ENCODE peak calls at places on chromosomes 1 and 21, in eight cellular contexts. E is esophagus squamous epithelium, X is bronchial epithelial cell, Y is breast epithelium, Q is thoracic aorta, T is astrocyte of the cerebellum, H is left ventricle myocardium inferior, R is AG04450. U is an unnamed sample.

GRCh38 chr1:102498929-102499328 is 502.2 kb upstream of the OLFM3 start:
- DNase-seq in E (no peak), X (no peak), Y (no peak), Q (no peak), T (no peak), H (no peak), R (no peak), U (no peak)

GRCh38 chr21:25362375-25363267 is 244.7 kb downstream of the MRPL39 start:
- DNase-seq in E (no peak), X (no peak), Y (no peak), Q (no peak), T (no peak), H (no peak), R (no peak), U (no peak)

GRCh38 chr1:108826081-108826635 is 30.7 kb downstream of the AKNAD1 start:
- DNase-seq in E (no peak), X (peak; percentile 17), Y (no peak), Q (no peak), T (no peak), H (no peak), R (no peak), U (no peak)

GRCh38 chr1:60376196-60376595 is 302.6 kb upstream of the C1orf87 start:
- DNase-seq in E (no peak), X (no peak), Y (no peak), Q (no peak), T (no peak), H (no peak), R (no peak), U (no peak)

GRCh38 chr1:15350151-15350550 is 59.5 kb upstream of the EFHD2 start:
- DNase-seq in E (no peak), X (no peak), Y (no peak), Q (no peak), T (no peak), H (no peak), R (no peak), U (no peak)

GRCh38 chr1:186055846-186056245 is 319.2 kb downstream of the TPR start:
- DNase-seq in E (no peak), X (peak; percentile 87), Y (no peak), Q (no peak), T (no peak), H (no peak), R (no peak), U (no peak)

GRCh38 chr1:1245178-1245839 is 1.2 kb downstream of the C1QTNF12 start:
- DNase-seq in E (no peak), X (no peak), Y (no peak), Q (no peak), T (no peak), H (no peak), R (no peak), U (no peak)

GRCh38 chr1:7408771-7409150 is 362.3 kb upstream of the VAMP3 start:
- DNase-seq in E (no peak), X (no peak), Y (peak; percentile 8), Q (no peak), T (no peak), H (no peak), R (no peak), U (peak; percentile 34)

GRCh38 chr1:44407430-44408180 is 2.5 kb downstream of the RNF220 start:
- DNase-seq in E (no peak), X (no peak), Y (no peak), Q (no peak), T (no peak), H (no peak), R (no peak), U (no peak)

GRCh38 chr1:217363319-217363718 is 267.6 kb downstream of the GPATCH2 start:
- DNase-seq in E (no peak), X (peak; percentile 74), Y (no peak), Q (no peak), T (no peak), H (no peak), R (no peak), U (no peak)

GRCh38 chr1:209787551-209787950 is 3.2 kb upstream of the C1orf74 start:
- DNase-seq in E (no peak), X (no peak), Y (peak; percentile 85), Q (no peak), T (no peak), H (no peak), R (no peak), U (no peak)

GRCh38 chr1:101683561-101683960 is 313.2 kb downstream of the OLFM3 start:
- DNase-seq in E (no peak), X (no peak), Y (no peak), Q (no peak), T (no peak), H (no peak), R (no peak), U (no peak)

GRCh38 chr1:114260805-114261488 is 107.3 kb upstream of the SYT6 start:
- DNase-seq in E (no peak), X (no peak), Y (no peak), Q (no peak), T (no peak), H (no peak), R (no peak), U (no peak)

GRCh38 chr21:42552407-42553336 is 39.0 kb downstream of the SLC37A1 start:
- DNase-seq in E (no peak), X (no peak), Y (no peak), Q (no peak), T (no peak), H (no peak), R (no peak), U (no peak)

GRCh38 chr21:45123440-45123839 is 49.1 kb downstream of the ADARB1 start:
- DNase-seq in E (no peak), X (no peak), Y (no peak), Q (no peak), T (no peak), H (no peak), R (no peak), U (no peak)

GRCh38 chr1:228154685-228155571 is 5.2 kb downstream of the GJC2 start:
- DNase-seq in E (no peak), X (peak; percentile 29), Y (no peak), Q (no peak), T (no peak), H (peak; percentile 11), R (no peak), U (no peak)

GRCh38 chr1:20281801-20282200 is 8.9 kb upstream of the VWA5B1 start:
- DNase-seq in E (no peak), X (peak; percentile 54), Y (no peak), Q (no peak), T (no peak), H (no peak), R (no peak), U (no peak)

GRCh38 chr1:18109756-18110597 is 2.4 kb downstream of the IGSF21 start:
- DNase-seq in E (no peak), X (no peak), Y (no peak), Q (no peak), T (no peak), H (peak; percentile 39), R (no peak), U (no peak)
- TF ChIP-seq CTCF in E (no peak), X (peak; percentile 5), Y (peak; percentile 31), Q (no peak), T (no peak), H (peak; percentile 23), R (no peak), U (no peak)

DNA sequence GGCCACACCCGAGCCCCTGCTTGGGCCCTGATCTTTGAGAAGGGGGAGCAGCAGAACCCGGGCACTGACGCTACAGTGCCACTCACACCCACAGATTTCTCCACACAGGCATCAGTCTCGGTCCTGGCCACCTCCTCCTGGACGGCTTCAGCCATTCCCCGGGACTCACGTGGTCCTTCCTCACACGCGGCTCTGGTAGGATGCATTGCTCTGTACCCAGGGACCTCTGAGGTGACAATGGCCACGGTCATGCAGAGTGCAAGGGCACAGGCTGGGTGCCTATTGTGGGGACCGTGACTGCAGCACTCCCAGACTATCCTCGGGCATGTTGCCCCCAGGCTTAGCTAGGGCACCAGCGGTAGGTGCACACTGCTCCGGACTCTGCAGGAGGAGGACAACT is 11.8 kb upstream of the ZNF670 start:
- DNase-seq in E (no peak), X (no peak), Y (no peak), Q (no peak), T (no peak), H (no peak), R (no peak), U (no peak)
- TF ChIP-seq CTCF in E (no peak), X (no peak), Y (no peak), Q (no peak), T (no peak), H (no peak), R (no peak), U (no peak)

DNA sequence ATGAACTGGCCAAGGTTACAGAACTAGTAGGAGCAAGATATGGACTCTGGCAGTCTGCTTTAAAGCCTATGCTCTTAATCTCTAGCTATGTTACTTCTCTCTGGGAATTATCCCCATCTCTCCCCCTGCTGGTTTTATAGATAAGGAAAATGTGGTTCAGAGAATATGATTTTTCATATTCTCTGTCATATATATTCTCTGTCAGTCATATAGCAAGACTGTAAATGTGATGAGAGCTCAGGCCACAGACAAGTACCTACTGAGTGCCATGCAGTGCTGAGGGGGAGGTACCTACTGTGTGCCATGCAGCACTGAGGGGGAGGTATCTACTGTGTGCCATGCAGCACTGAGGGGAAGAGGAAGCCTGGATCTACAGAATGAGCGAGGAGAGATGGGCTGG is 220.3 kb upstream of the FGGY start:
- DNase-seq in E (no peak), X (peak; percentile 34), Y (no peak), Q (no peak), T (no peak), H (no peak), R (no peak), U (no peak)
- TF ChIP-seq CTCF in E (peak; percentile 28), X (peak; percentile 13), Y (no peak), Q (peak; percentile 35), T (peak; percentile 28), H (peak; percentile 45), R (peak; percentile 52), U (no peak)

GRCh38 chr1:39164256-39164655 is 40.2 kb upstream of the MACF1 start:
- DNase-seq in E (no peak), X (no peak), Y (no peak), Q (no peak), T (no peak), H (no peak), R (no peak), U (no peak)

GRCh38 chr1:39160703-39161102 is 43.8 kb upstream of the MACF1 start:
- DNase-seq in E (no peak), X (no peak), Y (no peak), Q (no peak), T (no peak), H (no peak), R (no peak), U (no peak)

GRCh38 chr1:39165049-39165448 is 39.4 kb upstream of the MACF1 start:
- DNase-seq in E (no peak), X (no peak), Y (no peak), Q (no peak), T (no peak), H (no peak), R (no peak), U (no peak)

GRCh38 chr1:39165488-39165887 is 39.0 kb upstream of the MACF1 start:
- DNase-seq in E (no peak), X (no peak), Y (no peak), Q (no peak), T (no peak), H (no peak), R (no peak), U (no peak)

DNA sequence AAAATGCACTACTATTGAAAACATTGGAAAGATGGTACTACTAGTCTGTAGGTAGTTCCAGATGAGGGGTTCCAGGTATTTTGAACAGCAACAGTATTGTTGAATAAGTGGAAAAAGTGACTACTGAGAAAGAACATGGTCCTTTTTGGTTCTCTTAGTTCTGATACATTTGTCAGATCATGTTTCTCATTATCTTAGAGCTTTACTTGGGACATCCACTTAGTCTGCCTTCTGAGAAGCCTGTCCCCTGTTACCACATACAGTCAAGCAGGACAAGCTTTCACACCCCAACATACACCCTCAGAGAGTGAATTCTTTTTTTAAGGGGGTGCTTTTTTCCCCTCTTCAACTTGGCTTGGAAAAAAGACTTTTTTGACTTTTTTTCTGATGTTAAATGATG is 41.0 kb upstream of the MACF1 start:
- DNase-seq in E (no peak), X (no peak), Y (no peak), Q (no peak), T (no peak), H (no peak), R (no peak), U (no peak)
- TF ChIP-seq CTCF in E (no peak), X (no peak), Y (no peak), Q (no peak), T (no peak), H (no peak), R (no peak), U (no peak)

U was measured in mesothelial cell of epicardium.